ENCODE peak calls at places on chromosomes 5 and 9, in nine cellular contexts. P is GM23248; W is prostate gland; H is sigmoid colon; V is CD4-positive, alpha-beta memory T cell; Z is colonic mucosa; I is mammary epithelial cell; Y is upper lobe of left lung; X is body of pancreas. F is an unnamed sample. For H3K4me1, the result is how much of the 10 kb centered on the place peaks cover.

GRCh38 chr9:77752566-77752965 is 104.4 kb upstream of the GNA14 start:
- DNase-seq in I (no peak), V (no peak), P (peak), X (no peak), Y (no peak), H (no peak), W (no peak), Z (no peak), F (no peak)

GRCh38 chr5:36052542-36052941 is 14.1 kb downstream of the UGT3A2 start:
- DNase-seq in H (no peak), Y (no peak), Z (no peak), V (no peak), X (no peak), I (no peak), W (no peak), P (peak), F (no peak)

GRCh38 chr9:81250606-81251005 is 438.7 kb downstream of the TLE1 start:
- DNase-seq in V (no peak), P (no peak), I (no peak), X (no peak), H (no peak), Z (no peak), Y (no peak), W (no peak), F (no peak)

GRCh38 chr9:126461608-126462007 is 135.0 kb downstream of the MVB12B start:
- DNase-seq in H (no peak), Y (no peak), I (no peak), P (no peak), X (no peak), W (no peak), V (no peak), Z (no peak), F (no peak)

GRCh38 chr5:132677191-132677590 is 3.4 kb downstream of the IL4 start:
- DNase-seq in X (peak), H (no peak), Z (peak), Y (no peak), V (no peak), P (peak), I (peak), W (no peak), F (peak)

GRCh38 chr9:133167769-133168168 is 4.1 kb upstream of the GBGT1 start:
- DNase-seq in P (no peak), V (no peak), Z (peak), X (no peak), H (peak), W (no peak), I (no peak), Y (no peak), F (no peak)

GRCh38 chr5:62475072-62475471 is 62.5 kb downstream of the IPO11 start:
- DNase-seq in P (peak), W (no peak), Y (no peak), V (no peak), X (no peak), Z (no peak), H (no peak), I (peak), F (no peak)

GRCh38 chr9:110257097-110257955 is 1.0 kb upstream of the TXN start:
- DNase-seq in Y (no peak), W (peak), V (no peak), I (peak), P (peak), H (no peak), X (peak), Z (peak), F (no peak)

GRCh38 chr9:130421154-130421801 is 23.5 kb upstream of the ASS1 start:
- DNase-seq in W (no peak), Z (no peak), P (no peak), Y (no peak), V (no peak), H (no peak), I (no peak), X (no peak), F (no peak)

GRCh38 chr5:76663573-76663972 is 40.4 kb upstream of the F2RL2 start:
- DNase-seq in V (no peak), X (no peak), I (no peak), P (no peak), H (no peak), Z (no peak), Y (no peak), W (no peak), F (no peak)

GRCh38 chr5:128220841-128221240 is 137.3 kb downstream of the SLC12A2 start:
- DNase-seq in I (no peak), W (no peak), Z (no peak), Y (no peak), P (no peak), V (no peak), X (no peak), H (no peak), F (no peak)

GRCh38 chr9:91174772-91175171 is 186.9 kb downstream of the AUH start:
- DNase-seq in V (peak), W (no peak), H (no peak), Y (no peak), Z (no peak), X (no peak), I (no peak), P (no peak), F (no peak)

DNA sequence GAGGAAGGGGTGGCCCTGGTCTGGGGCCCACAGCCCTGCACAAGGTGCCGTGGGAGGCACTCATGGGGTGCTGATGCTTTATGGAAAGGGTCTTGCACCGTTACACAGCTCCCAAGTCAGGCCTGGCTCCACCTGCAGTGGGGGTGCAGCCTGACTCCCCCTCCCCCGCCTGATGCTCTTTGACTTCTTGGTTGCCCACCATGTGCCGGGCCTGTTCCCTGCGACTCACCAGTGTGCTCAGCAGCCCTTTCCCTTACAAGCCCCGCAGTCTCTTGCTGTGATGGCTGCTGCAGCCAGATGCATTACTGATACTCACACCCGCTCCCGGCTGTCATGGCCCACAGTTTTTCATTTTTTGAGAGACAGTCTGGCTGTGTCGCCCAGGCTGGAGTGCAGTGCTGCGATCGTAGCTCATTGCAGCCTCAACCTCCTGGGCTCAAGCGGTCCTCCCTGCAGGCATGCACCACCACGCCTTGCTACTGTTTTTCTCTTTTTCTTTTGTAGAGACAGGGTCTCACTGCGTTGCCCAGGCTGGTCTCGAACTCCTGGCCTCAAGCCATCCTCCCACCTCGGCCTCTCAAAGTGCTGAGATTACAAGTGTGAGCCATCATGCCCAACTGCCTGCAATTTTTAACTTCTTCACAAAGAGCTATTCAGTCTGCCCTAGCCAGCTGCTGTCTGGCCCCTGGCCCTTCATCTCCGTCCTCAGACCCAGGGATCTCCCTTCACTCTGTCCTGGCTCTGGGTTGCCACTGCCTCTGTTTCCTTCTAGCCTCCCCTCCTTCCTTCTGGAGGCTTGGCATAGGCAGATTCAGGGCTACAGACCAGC is 109.5 kb downstream of the RXRA start:
- DNase-seq in Y (peak), V (no peak), Z (no peak), H (no peak), I (no peak), W (no peak), X (no peak), P (no peak), F (no peak)
- H3K4me1 ChIP-seq in Y (half or more), V (under half), Z (under half), H (half or more), I (under half), W (under half), X (under half), P (under half), F (under half)

GRCh38 chr5:73673161-73673591 is 47.2 kb downstream of the ARHGEF28 start:
- DNase-seq in Z (no peak), V (no peak), Y (no peak), W (no peak), H (no peak), X (no peak), I (peak), P (peak), F (no peak)
- H3K27ac ChIP-seq in Z (no peak), V (no peak), Y (no peak), W (peak), H (no peak), X (peak), I (peak), P (peak), F (peak)

GRCh38 chr5:67771791-67772190 is 443.8 kb upstream of the PIK3R1 start:
- DNase-seq in Y (no peak), Z (no peak), W (no peak), P (no peak), I (no peak), V (no peak), X (no peak), H (no peak), F (no peak)
- H3K4me3 ChIP-seq in Y (no peak), Z (no peak), W (no peak), P (no peak), I (no peak), V (no peak), X (no peak), H (no peak), F (no peak)

GRCh38 chr9:2022560-2022959 is 7.4 kb downstream of the SMARCA2 start:
- DNase-seq in H (no peak), X (no peak), P (no peak), W (no peak), Z (no peak), Y (no peak), V (peak), I (no peak), F (no peak)

GRCh38 chr9:2021731-2022130 is 6.6 kb downstream of the SMARCA2 start:
- DNase-seq in Z (no peak), H (no peak), X (no peak), W (no peak), P (no peak), I (no peak), V (no peak), Y (no peak), F (no peak)

GRCh38 chr9:2023042-2023441 is 7.9 kb downstream of the SMARCA2 start:
- DNase-seq in H (no peak), P (no peak), Y (no peak), I (no peak), W (no peak), V (no peak), Z (no peak), X (no peak), F (no peak)

GRCh38 chr9:2024888-2025781 is 10.0 kb downstream of the SMARCA2 start:
- DNase-seq in Z (no peak), W (no peak), P (no peak), Y (no peak), V (no peak), H (no peak), I (no peak), X (no peak), F (no peak)

DNA sequence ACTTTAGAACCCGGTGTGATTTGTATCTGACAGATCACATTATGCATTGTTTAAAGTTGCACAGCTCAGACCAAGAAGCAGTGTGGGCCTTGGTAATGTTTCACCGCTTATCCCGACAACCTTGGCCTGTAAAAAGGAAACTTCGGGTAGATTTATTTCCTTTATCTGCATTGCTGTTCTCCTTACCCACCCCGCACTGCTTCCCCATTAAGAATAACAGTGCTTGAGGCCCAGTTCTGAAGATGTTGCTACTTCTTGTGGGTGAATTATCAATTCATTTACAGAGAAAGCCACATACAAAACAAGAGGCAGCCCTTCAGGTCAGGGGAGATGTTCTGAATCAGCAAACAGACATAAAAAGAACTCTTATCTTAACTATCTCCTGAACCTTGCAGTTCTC is 8.4 kb downstream of the SMARCA2 start:
- DNase-seq in X (no peak), W (no peak), I (no peak), Y (no peak), V (no peak), P (no peak), H (no peak), Z (no peak), F (no peak)
- H3K4me1 ChIP-seq in X (half or more), W (under half), I (under half), Y (half or more), V (half or more), P (under half), H (half or more), Z (under half), F (under half)